ENCODE peak calls at places on chromosomes 1 and 21, in ten cellular contexts. A is A549, O is tibial nerve, E is ovary, L is transverse colon, C is stomach, S is esophagus muscularis mucosa, K is K562, V is SK-N-SH, D is upper lobe of left lung. F is an unnamed sample. For H3K4me1, the result is how much of the 10 kb centered on the place peaks cover.

GRCh38 chr1:53572061-53572801 is 113.0 kb downstream of the DMRTB1 start:
- DNase-seq in S (no peak), A (peak), D (no peak), O (no peak), V (peak), E (peak), C (no peak), L (peak), K (no peak), F (peak)

GRCh38 chr1:73821520-73821919 is 376.5 kb downstream of the LRRIQ3 start:
- DNase-seq in L (no peak), E (no peak), O (no peak), K (no peak), A (no peak), V (no peak), S (no peak), D (no peak), C (no peak), F (no peak)

GRCh38 chr1:216910081-216910840 is 187.0 kb upstream of the ESRRG start:
- DNase-seq in V (no peak), E (no peak), K (no peak), S (peak), A (no peak), O (no peak), C (no peak), D (no peak), L (no peak), F (no peak)

GRCh38 chr1:100441651-100442050 is 89.3 kb downstream of the CDC14A start:
- DNase-seq in E (no peak), D (no peak), O (no peak), A (no peak), C (no peak), K (no peak), S (no peak), L (no peak), V (no peak), F (no peak)

GRCh38 chr1:45093334-45093733 is 81.3 kb downstream of the UROD start:
- DNase-seq in O (no peak), D (no peak), E (no peak), C (no peak), A (no peak), V (no peak), S (no peak), L (no peak), K (no peak), F (no peak)

GRCh38 chr1:27536767-27537166 is 46.8 kb upstream of the WASF2 start:
- DNase-seq in A (no peak), K (no peak), L (peak), S (no peak), O (no peak), V (peak), C (no peak), E (peak), D (no peak), F (no peak)

GRCh38 chr1:108561731-108562326 is 1.9 kb downstream of the EEIG2 start:
- DNase-seq in S (no peak), D (peak), K (peak), V (peak), O (peak), C (peak), E (peak), A (peak), L (peak), F (peak)

GRCh38 chr1:61334718-61335589 is 252.6 kb downstream of the NFIA start:
- DNase-seq in K (no peak), A (no peak), V (peak), S (no peak), D (no peak), O (no peak), E (peak), C (peak), L (peak), F (peak)

GRCh38 chr1:234768569-234769283 is 158.7 kb upstream of the IRF2BP2 start:
- DNase-seq in O (no peak), V (no peak), K (no peak), D (no peak), E (no peak), C (no peak), S (no peak), L (peak), A (no peak), F (peak)

GRCh38 chr1:177080564-177080963 is 83.9 kb downstream of the ASTN1 start:
- DNase-seq in V (no peak), K (no peak), E (no peak), C (no peak), L (no peak), O (no peak), A (no peak), D (no peak), S (no peak), F (no peak)

GRCh38 chr21:16420086-16420724 is 690.4 kb downstream of the USP25 start:
- DNase-seq in V (peak), D (no peak), S (no peak), A (no peak), K (no peak), L (no peak), E (peak), O (peak), C (peak), F (no peak)

GRCh38 chr1:55070291-55070690 is 30.9 kb downstream of the PCSK9 start:
- DNase-seq in C (no peak), L (no peak), V (no peak), O (no peak), K (no peak), S (no peak), E (no peak), D (no peak), A (no peak), F (no peak)

GRCh38 chr1:240719953-240720700 is 108.2 kb upstream of the GREM2 start:
- DNase-seq in L (no peak), A (no peak), E (no peak), K (no peak), O (no peak), V (peak), C (no peak), D (no peak), S (no peak), F (no peak)

GRCh38 chr1:240720891-240721450 is 109.0 kb upstream of the GREM2 start:
- DNase-seq in C (no peak), K (no peak), E (no peak), V (no peak), A (no peak), L (no peak), O (no peak), D (no peak), S (no peak), F (no peak)

GRCh38 chr1:240722788-240723187 is 110.8 kb upstream of the GREM2 start:
- DNase-seq in V (no peak), S (no peak), K (no peak), L (no peak), O (no peak), E (no peak), D (peak), C (no peak), A (no peak), F (no peak)
- TF ChIP-seq EP300 in V (no peak), S (no peak), K (no peak), L (no peak), O (no peak), E (no peak), D (no peak), C (no peak), A (no peak), F (no peak)

GRCh38 chr1:84301759-84302380 is 362 bp downstream of the SAMD13 start:
- DNase-seq in D (no peak), C (no peak), V (no peak), E (no peak), S (no peak), L (no peak), O (no peak), K (no peak), A (no peak), F (no peak)
- H3K4me1 ChIP-seq in D (half or more), C (half or more), V (under half), E (under half), S (half or more), L (under half), O (under half), K (under half), A (under half), F (under half)

GRCh38 chr1:36401602-36402517 is 4.2 kb upstream of the LSM10 start:
- DNase-seq in D (peak), K (no peak), S (no peak), V (no peak), O (no peak), L (peak), A (no peak), C (no peak), E (no peak), F (no peak)
- H3K4me3 ChIP-seq in D (peak), K (peak), S (peak), V (no peak), O (no peak), L (peak), A (no peak), C (peak), E (no peak), F (peak)

DNA sequence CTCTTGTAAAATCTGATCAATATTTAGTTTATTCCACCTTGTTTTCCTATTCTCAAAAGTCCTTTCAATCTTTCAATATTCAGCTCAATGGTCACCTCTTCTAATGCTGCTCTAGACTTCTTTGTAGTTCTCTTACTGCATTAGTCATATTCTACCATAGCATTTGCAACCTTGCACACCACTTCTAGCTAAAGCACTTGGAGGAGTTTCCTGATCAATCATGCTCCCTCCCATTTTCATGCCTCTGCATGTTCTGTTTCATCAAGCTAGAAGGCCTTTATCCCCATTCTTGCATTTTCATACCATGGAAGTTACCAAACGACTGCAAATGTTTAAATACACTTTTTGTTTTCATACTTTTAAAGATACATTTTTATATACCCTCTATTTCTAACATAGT is 72.1 kb downstream of the SLC5A9 start:
- DNase-seq in L (no peak), E (no peak), S (no peak), O (no peak), V (no peak), A (no peak), C (no peak), D (no peak), K (no peak), F (no peak)
- TF ChIP-seq EP300 in L (no peak), E (no peak), S (no peak), O (no peak), V (no peak), A (no peak), C (no peak), D (no peak), K (no peak), F (no peak)

GRCh38 chr1:204126941-204127340 is 24.9 kb downstream of the ETNK2 start:
- DNase-seq in V (no peak), A (no peak), L (no peak), O (no peak), S (no peak), C (no peak), K (no peak), E (no peak), D (peak), F (no peak)

GRCh38 chr1:204128964-204129896 is 22.6 kb downstream of the ETNK2 start:
- DNase-seq in S (no peak), L (peak), E (peak), K (peak), D (peak), O (peak), V (peak), A (peak), C (peak), F (peak)

GRCh38 chr1:204130178-204130577 is 21.7 kb downstream of the ETNK2 start:
- DNase-seq in E (peak), A (no peak), O (no peak), S (no peak), V (peak), C (peak), D (peak), K (no peak), L (no peak), F (no peak)

GRCh38 chr1:204127597-204128242 is 24.1 kb downstream of the ETNK2 start:
- DNase-seq in S (no peak), V (peak), K (peak), L (peak), E (peak), A (peak), C (peak), O (peak), D (no peak), F (peak)

DNA sequence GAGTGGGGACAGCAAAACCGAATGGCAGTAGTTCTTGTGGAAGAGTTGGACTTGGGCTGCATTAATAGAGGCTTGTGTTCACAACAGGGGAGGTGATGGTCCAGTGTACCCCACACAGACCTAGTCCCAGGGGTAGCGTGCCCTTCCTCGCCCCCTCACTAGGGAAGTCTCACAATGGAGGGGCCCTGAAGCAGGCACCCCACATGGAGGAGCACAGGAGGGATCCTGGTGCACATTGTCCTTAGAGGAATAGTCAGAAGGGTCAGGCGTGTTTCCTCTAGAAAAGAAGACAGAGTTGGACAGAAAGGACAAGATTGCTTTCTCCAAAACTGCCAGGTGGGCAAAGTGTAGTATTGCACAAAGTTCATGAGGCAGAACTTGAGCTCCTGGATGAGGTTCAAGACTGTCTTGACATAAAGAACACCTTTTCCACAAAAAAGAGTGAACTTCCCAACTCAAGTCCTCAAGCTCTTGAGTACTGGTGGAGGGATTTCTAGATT is 23.3 kb downstream of the ETNK2 start:
- DNase-seq in S (no peak), E (no peak), A (no peak), K (no peak), D (no peak), O (no peak), V (no peak), L (no peak), C (no peak), F (no peak)
- H3K4me1 ChIP-seq in S (half or more), E (under half), A (under half), K (under half), D (under half), O (under half), V (under half), L (under half), C (half or more), F (half or more)